ENCODE peak calls at places on chromosome 1, in five cellular contexts. One of them, this sample, is unnamed.

GRCh38 chr1:89855413-89856123 is 34.7 kb downstream of the LRRC8D start:
- DNase-seq in vagina: no peak
- DNase-seq in mammary epithelial cell: peak; percentile 74
- DNase-seq in A549: no peak
- DNase-seq in GM23248: peak; percentile 82
- DNase-seq in this sample: no peak

GRCh38 chr1:151196292-151196800 is 2.0 kb upstream of the PIP5K1A start:
- DNase-seq in vagina: no peak
- DNase-seq in GM23248: peak; percentile 91
- DNase-seq in mammary epithelial cell: peak; percentile 81
- DNase-seq in A549: peak; percentile 69
- DNase-seq in this sample: no peak

GRCh38 chr1:201268604-201269151 is 14.6 kb upstream of the PKP1 start:
- DNase-seq in vagina: peak; percentile 86
- DNase-seq in mammary epithelial cell: peak; percentile 80
- DNase-seq in A549: peak; percentile 54
- DNase-seq in GM23248: peak; percentile 92
- DNase-seq in this sample: peak; percentile 52

GRCh38 chr1:69506310-69506709 is 61.4 kb upstream of the LRRC7 start:
- DNase-seq in vagina: no peak
- DNase-seq in A549: no peak
- DNase-seq in mammary epithelial cell: no peak
- DNase-seq in GM23248: no peak
- DNase-seq in this sample: no peak

GRCh38 chr1:228405979-228406265 is 713 bp downstream of the TRIM11 start:
- DNase-seq in GM23248: no peak
- DNase-seq in mammary epithelial cell: no peak
- DNase-seq in vagina: no peak
- DNase-seq in A549: no peak
- DNase-seq in this sample: no peak

GRCh38 chr1:226001852-226002666 is 2.9 kb upstream of the SDE2 start:
- DNase-seq in vagina: peak; percentile 91
- DNase-seq in GM23248: peak; percentile 81
- DNase-seq in A549: no peak
- DNase-seq in mammary epithelial cell: no peak
- DNase-seq in this sample: peak; percentile 83

GRCh38 chr1:244653439-244654283 is 735 bp downstream of the DESI2 start:
- DNase-seq in GM23248: peak; percentile 54
- DNase-seq in mammary epithelial cell: peak; percentile 29
- DNase-seq in A549: peak; percentile 16
- DNase-seq in vagina: no peak
- DNase-seq in this sample: peak; percentile 86

GRCh38 chr1:199123615-199124014 is 484.8 kb downstream of the PTPRC start:
- DNase-seq in A549: no peak
- DNase-seq in GM23248: peak; percentile 93
- DNase-seq in mammary epithelial cell: peak; percentile 73
- DNase-seq in vagina: no peak
- DNase-seq in this sample: no peak

GRCh38 chr1:104797982-104798381 is 1048.3 kb downstream of the AMY1C start:
- DNase-seq in A549: no peak
- DNase-seq in mammary epithelial cell: no peak
- DNase-seq in GM23248: no peak
- DNase-seq in vagina: no peak
- DNase-seq in this sample: no peak

GRCh38 chr1:168227620-168228019 is 1.8 kb downstream of the SFT2D2 start:
- DNase-seq in mammary epithelial cell: peak; percentile 40
- DNase-seq in A549: no peak
- DNase-seq in GM23248: peak; percentile 73
- DNase-seq in vagina: no peak
- DNase-seq in this sample: no peak

GRCh38 chr1:173190101-173190895 is 16.8 kb downstream of the TNFSF4 start:
- DNase-seq in vagina: no peak
- DNase-seq in mammary epithelial cell: peak; percentile 93
- DNase-seq in GM23248: peak; percentile 57
- DNase-seq in A549: peak; percentile 11
- DNase-seq in this sample: peak; percentile 67

GRCh38 chr1:248823517-248824001 is 2.2 kb downstream of the SH3BP5L start:
- DNase-seq in mammary epithelial cell: no peak
- DNase-seq in A549: no peak
- DNase-seq in GM23248: peak; percentile 92
- DNase-seq in vagina: peak; percentile 58
- DNase-seq in this sample: no peak

GRCh38 chr1:248825136-248825535 is 579 bp downstream of the SH3BP5L start:
- DNase-seq in GM23248: peak; percentile 75
- DNase-seq in vagina: no peak
- DNase-seq in A549: no peak
- DNase-seq in mammary epithelial cell: no peak
- DNase-seq in this sample: no peak

GRCh38 chr1:248825573-248825908 is 174 bp downstream of the SH3BP5L start:
- DNase-seq in GM23248: no peak
- DNase-seq in vagina: no peak
- DNase-seq in A549: no peak
- DNase-seq in mammary epithelial cell: no peak
- DNase-seq in this sample: no peak

GRCh38 chr1:248824701-248825100 is 1.0 kb downstream of the SH3BP5L start:
- DNase-seq in A549: no peak
- DNase-seq in GM23248: no peak
- DNase-seq in vagina: no peak
- DNase-seq in mammary epithelial cell: no peak
- DNase-seq in this sample: no peak

GRCh38 chr1:248824301-248824700 is 1.4 kb downstream of the SH3BP5L start:
- DNase-seq in GM23248: no peak
- DNase-seq in A549: no peak
- DNase-seq in vagina: no peak
- DNase-seq in mammary epithelial cell: no peak
- DNase-seq in this sample: no peak
- H3K4me1 ChIP-seq in GM23248: peaks cover 73% of the 10 kb centered on the region
- H3K4me1 ChIP-seq in A549: peaks cover 69% of the 10 kb centered on the region
- H3K4me1 ChIP-seq in vagina: peaks cover 58% of the 10 kb centered on the region
- H3K4me1 ChIP-seq in mammary epithelial cell: peaks cover 39% of the 10 kb centered on the region
- H3K4me1 ChIP-seq in this sample: peaks cover 75% of the 10 kb centered on the region

GRCh38 chr1:24110642-24111263 is 1.2 kb downstream of the MYOM3 start:
- DNase-seq in vagina: no peak
- DNase-seq in mammary epithelial cell: no peak
- DNase-seq in A549: no peak
- DNase-seq in GM23248: peak; percentile 33
- DNase-seq in this sample: no peak

GRCh38 chr1:24109166-24109483 is 2.8 kb downstream of the MYOM3 start:
- DNase-seq in vagina: no peak
- DNase-seq in A549: no peak
- DNase-seq in GM23248: no peak
- DNase-seq in mammary epithelial cell: no peak
- DNase-seq in this sample: no peak

GRCh38 chr1:24109686-24110475 is 2.1 kb downstream of the MYOM3 start:
- DNase-seq in A549: no peak
- DNase-seq in GM23248: no peak
- DNase-seq in vagina: no peak
- DNase-seq in mammary epithelial cell: no peak
- DNase-seq in this sample: no peak

GRCh38 chr1:24107462-24108225 is 4.3 kb downstream of the MYOM3 start:
- DNase-seq in A549: peak; percentile 61
- DNase-seq in mammary epithelial cell: peak; percentile 6
- DNase-seq in vagina: no peak
- DNase-seq in GM23248: peak; percentile 96
- DNase-seq in this sample: no peak

GRCh38 chr1:24108334-24109165 is 3.4 kb downstream of the MYOM3 start:
- DNase-seq in mammary epithelial cell: peak; percentile 96
- DNase-seq in A549: peak; percentile 63
- DNase-seq in GM23248: peak; percentile 98
- DNase-seq in vagina: no peak
- DNase-seq in this sample: no peak
- H3K27ac ChIP-seq in mammary epithelial cell: peak overlapping the region; percentile 18
- H3K27ac ChIP-seq in A549: peak overlapping the region; percentile 86
- H3K27ac ChIP-seq in GM23248: peak overlapping the region; percentile 91
- H3K27ac ChIP-seq in vagina: no peak overlapping the region
- H3K27ac ChIP-seq in this sample: no peak overlapping the region

GRCh38 chr1:8679411-8679800 is 138.0 kb downstream of the RERE start:
- DNase-seq in GM23248: peak; percentile 60
- DNase-seq in vagina: no peak
- DNase-seq in A549: no peak
- DNase-seq in mammary epithelial cell: no peak
- DNase-seq in this sample: no peak
- H3K4me1 ChIP-seq in GM23248: peaks cover 33% of the 10 kb centered on the region
- H3K4me1 ChIP-seq in vagina: peaks cover 26% of the 10 kb centered on the region
- H3K4me1 ChIP-seq in A549: peaks cover 58% of the 10 kb centered on the region
- H3K4me1 ChIP-seq in mammary epithelial cell: peaks cover 19% of the 10 kb centered on the region
- H3K4me1 ChIP-seq in this sample: peaks cover 12% of the 10 kb centered on the region

GRCh38 chr1:176241385-176242015 is 34.4 kb upstream of the COP1 start:
- DNase-seq in mammary epithelial cell: peak; percentile 89
- DNase-seq in GM23248: peak; percentile 96
- DNase-seq in vagina: no peak
- DNase-seq in A549: peak; percentile 18
- DNase-seq in this sample: no peak
- H3K27ac ChIP-seq in mammary epithelial cell: peak overlapping the region; percentile 78
- H3K27ac ChIP-seq in GM23248: peak overlapping the region; percentile 78
- H3K27ac ChIP-seq in vagina: no peak overlapping the region
- H3K27ac ChIP-seq in A549: peak overlapping the region; percentile 73
- H3K27ac ChIP-seq in this sample: no peak overlapping the region

GRCh38 chr1:155942578-155943141 is 1.2 kb downstream of the RXFP4 start:
- DNase-seq in vagina: no peak
- DNase-seq in mammary epithelial cell: no peak
- DNase-seq in GM23248: peak; percentile 23
- DNase-seq in A549: no peak
- DNase-seq in this sample: no peak
- H3K4me1 ChIP-seq in vagina: peaks cover 29% of the 10 kb centered on the region
- H3K4me1 ChIP-seq in mammary epithelial cell: peaks cover 40% of the 10 kb centered on the region
- H3K4me1 ChIP-seq in GM23248: peaks cover 11% of the 10 kb centered on the region
- H3K4me1 ChIP-seq in A549: peaks cover 80% of the 10 kb centered on the region
- H3K4me1 ChIP-seq in this sample: peaks cover 96% of the 10 kb centered on the region

DNA sequence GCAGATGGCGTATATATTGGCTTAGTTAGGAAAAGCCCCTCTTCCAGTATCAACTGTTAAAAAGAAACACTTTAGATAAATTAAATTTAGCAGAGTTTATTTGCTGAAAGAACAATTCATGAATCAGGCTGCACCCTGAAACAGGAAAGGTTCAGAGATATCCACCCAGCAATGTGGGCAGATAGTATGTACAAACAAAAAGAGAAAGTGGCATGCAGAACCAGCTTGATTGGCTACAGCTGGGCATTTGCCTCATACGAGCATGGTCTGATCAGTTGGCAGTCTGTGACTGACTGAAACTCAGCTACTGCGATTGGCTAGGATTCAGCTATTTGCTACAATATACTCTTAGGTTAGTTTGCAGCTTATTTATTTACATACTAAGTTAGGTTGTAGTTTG is 98.2 kb downstream of the ZC3H11B start:
- DNase-seq in A549: no peak
- DNase-seq in GM23248: no peak
- DNase-seq in vagina: no peak
- DNase-seq in mammary epithelial cell: no peak
- DNase-seq in this sample: no peak
- H3K27ac ChIP-seq in A549: no peak overlapping the region
- H3K27ac ChIP-seq in GM23248: no peak overlapping the region
- H3K27ac ChIP-seq in vagina: no peak overlapping the region
- H3K27ac ChIP-seq in mammary epithelial cell: no peak overlapping the region
- H3K27ac ChIP-seq in this sample: no peak overlapping the region

DNA sequence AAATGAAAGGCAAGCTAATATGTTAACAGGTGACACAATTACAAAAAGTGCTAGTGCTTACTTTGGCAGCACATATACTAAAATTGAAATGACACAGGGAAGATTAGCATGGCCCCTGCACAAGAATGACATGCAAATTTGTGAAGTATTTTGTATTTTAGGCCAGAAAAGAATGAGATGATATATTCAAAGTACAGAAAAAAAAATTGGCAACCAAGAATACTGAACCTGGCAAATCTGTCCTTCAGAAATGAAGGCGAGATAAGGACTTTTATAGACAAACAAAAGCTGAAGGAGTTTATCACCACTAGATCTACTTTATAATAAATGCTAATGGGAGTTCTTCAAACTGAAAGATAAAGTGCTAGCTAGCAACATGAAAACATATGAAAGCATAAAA is 350.0 kb upstream of the POU3F1 start:
- DNase-seq in mammary epithelial cell: no peak
- DNase-seq in A549: no peak
- DNase-seq in vagina: no peak
- DNase-seq in GM23248: no peak
- DNase-seq in this sample: no peak
- H3K4me1 ChIP-seq in mammary epithelial cell: no peaks in the 10 kb centered on the region
- H3K4me1 ChIP-seq in A549: no peaks in the 10 kb centered on the region
- H3K4me1 ChIP-seq in vagina: no peaks in the 10 kb centered on the region
- H3K4me1 ChIP-seq in GM23248: no peaks in the 10 kb centered on the region
- H3K4me1 ChIP-seq in this sample: no peaks in the 10 kb centered on the region

DNA sequence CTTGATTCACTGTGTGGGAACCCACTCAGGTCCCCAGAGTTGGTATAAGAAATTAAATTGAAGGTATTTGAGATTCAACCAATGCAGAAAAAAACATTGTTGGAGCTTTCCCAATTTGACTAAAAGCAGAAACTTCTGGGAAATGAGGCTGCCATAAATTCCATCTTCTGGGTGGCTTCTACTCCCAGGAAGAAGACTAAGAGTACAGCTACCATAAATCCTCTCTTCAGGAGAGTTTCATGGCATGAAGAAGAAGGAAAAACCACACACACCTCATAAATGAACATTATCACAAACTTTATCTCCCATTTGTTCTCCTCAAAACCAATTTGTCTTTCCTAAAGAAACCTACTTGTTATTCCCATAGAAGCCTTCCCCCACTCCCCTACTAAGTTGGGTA is 283.9 kb downstream of the DPYD start:
- DNase-seq in A549: no peak
- DNase-seq in GM23248: peak; percentile 36
- DNase-seq in mammary epithelial cell: no peak
- DNase-seq in vagina: no peak
- DNase-seq in this sample: no peak
- H3K27ac ChIP-seq in A549: no peak overlapping the region
- H3K27ac ChIP-seq in GM23248: peak overlapping the region; percentile 20
- H3K27ac ChIP-seq in mammary epithelial cell: no peak overlapping the region
- H3K27ac ChIP-seq in vagina: no peak overlapping the region
- H3K27ac ChIP-seq in this sample: no peak overlapping the region

GRCh38 chr1:19449454-19450228 is 35.7 kb downstream of the CAPZB start:
- DNase-seq in mammary epithelial cell: no peak
- DNase-seq in vagina: no peak
- DNase-seq in A549: no peak
- DNase-seq in GM23248: no peak
- DNase-seq in this sample: no peak
- H3K4me1 ChIP-seq in mammary epithelial cell: peaks cover 68% of the 10 kb centered on the region
- H3K4me1 ChIP-seq in vagina: peaks cover 92% of the 10 kb centered on the region
- H3K4me1 ChIP-seq in A549: peaks cover 80% of the 10 kb centered on the region
- H3K4me1 ChIP-seq in GM23248: peaks cover 92% of the 10 kb centered on the region
- H3K4me1 ChIP-seq in this sample: peaks cover 91% of the 10 kb centered on the region